ENCODE peak calls at places on chromosomes 12 and 14, in ten cellular contexts. D, Y, V, X, R, B, P, I, F and A are unnamed samples.

GRCh38 chr12:106188249-106188648 is 49.5 kb upstream of the NUAK1 start:
- DNase-seq in V (no peak), F (no peak), B (no peak), I (no peak), X (no peak), Y (no peak), P (no peak), D (peak; percentile 77), R (no peak), A (no peak)

GRCh38 chr12:54385251-54385914 is 850 bp upstream of the ZNF385A start:
- DNase-seq in X (no peak), I (no peak), F (no peak), Y (no peak), B (no peak), P (peak; percentile 56), V (no peak), D (no peak), R (no peak), A (no peak)

GRCh38 chr14:89330236-89331002 is 86.6 kb downstream of the FOXN3 start:
- DNase-seq in I (no peak), R (peak; percentile 36), B (no peak), D (no peak), F (no peak), P (no peak), V (no peak), Y (no peak), X (no peak), A (no peak)

GRCh38 chr12:57735952-57736742 is 2.4 kb downstream of the AGAP2 start:
- DNase-seq in F (no peak), P (peak; percentile 83), I (no peak), X (no peak), V (peak; percentile 53), D (no peak), R (no peak), B (no peak), Y (peak; percentile 61), A (no peak)

GRCh38 chr12:57128519-57129247 is 400 bp downstream of the LRP1 start:
- DNase-seq in D (no peak), X (no peak), P (peak; percentile 51), R (no peak), F (no peak), B (no peak), V (no peak), I (no peak), Y (no peak), A (peak; percentile 39)

GRCh38 chr14:50351016-50351415 is 38.9 kb downstream of the DMAC2L start:
- DNase-seq in F (no peak), V (no peak), D (no peak), X (no peak), R (no peak), B (no peak), I (no peak), P (no peak), Y (no peak), A (no peak)

GRCh38 chr14:103561381-103562134 is 899 bp downstream of the BAG5 start:
- DNase-seq in B (no peak), X (peak; percentile 16), Y (peak; percentile 70), D (no peak), P (peak; percentile 72), R (peak; percentile 45), I (peak; percentile 31), F (no peak), V (no peak), A (peak; percentile 30)

GRCh38 chr12:94722664-94723063 is 72.3 kb upstream of the TMCC3 start:
- DNase-seq in F (no peak), I (no peak), B (no peak), R (no peak), P (no peak), X (no peak), V (no peak), D (no peak), Y (no peak), A (no peak)

DNA sequence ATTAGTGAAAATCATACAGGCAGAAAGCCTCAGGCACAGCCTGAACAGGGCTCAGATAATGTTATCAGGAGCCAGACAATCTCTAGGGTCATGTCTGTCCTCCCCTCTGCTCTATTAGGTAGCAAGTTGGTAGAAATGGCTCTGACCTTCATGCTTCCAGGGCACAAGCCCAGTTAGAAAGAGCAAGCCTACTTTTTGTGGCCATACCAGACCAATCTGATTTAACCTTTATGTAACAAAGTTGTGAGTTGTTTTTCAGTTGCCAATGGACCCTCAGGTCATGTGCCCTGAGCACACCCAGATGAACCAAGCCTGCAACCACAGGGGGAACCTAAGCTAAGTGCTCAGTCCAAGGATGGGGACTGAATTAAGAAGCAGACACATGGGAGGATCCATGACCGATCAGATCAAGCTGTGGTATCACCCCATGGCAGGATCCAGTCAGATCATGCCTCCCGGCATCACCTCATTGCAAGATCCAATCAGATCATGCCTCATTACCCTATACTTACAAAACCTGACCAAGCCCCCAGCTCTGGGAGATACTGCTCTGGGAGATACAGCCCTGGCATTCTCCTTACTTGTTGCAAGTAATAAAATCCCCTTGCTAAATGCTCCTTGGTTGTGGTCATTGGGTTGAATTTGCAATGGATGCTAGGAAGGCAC is 18.8 kb upstream of the HIGD1C start:
- DNase-seq in B (no peak), X (no peak), R (no peak), D (no peak), F (no peak), Y (no peak), P (peak; percentile 72), I (no peak), V (peak; percentile 61), A (no peak)
- H3K4me1 ChIP-seq in B (peaks cover 10% of the 10 kb centered on the region), X (peaks cover 11% of the 10 kb centered on the region), R (peaks cover 12% of the 10 kb centered on the region), D (peaks cover 4% of the 10 kb centered on the region), F (peaks cover 5% of the 10 kb centered on the region), Y (peaks cover 7% of the 10 kb centered on the region), P (no peaks in the 10 kb centered on the region), I (peaks cover 9% of the 10 kb centered on the region), V (peaks cover 52% of the 10 kb centered on the region), A (peaks cover 30% of the 10 kb centered on the region)

GRCh38 chr12:127150479-127150878 is 1116.5 kb upstream of the TMEM132C start:
- DNase-seq in X (no peak), D (no peak), P (no peak), V (no peak), R (no peak), I (no peak), Y (no peak), B (no peak), F (no peak), A (no peak)

GRCh38 chr12:127147724-127148123 is 1119.2 kb upstream of the TMEM132C start:
- DNase-seq in R (no peak), V (no peak), Y (no peak), P (peak; percentile 61), I (no peak), X (no peak), B (no peak), F (no peak), D (no peak), A (no peak)

GRCh38 chr12:127148318-127148717 is 1118.7 kb upstream of the TMEM132C start:
- DNase-seq in F (no peak), D (no peak), R (no peak), I (no peak), Y (no peak), B (no peak), P (no peak), X (no peak), V (no peak), A (no peak)

GRCh38 chr12:127150028-127150427 is 1116.9 kb upstream of the TMEM132C start:
- DNase-seq in P (no peak), R (no peak), V (no peak), I (no peak), D (no peak), X (no peak), F (no peak), Y (no peak), B (no peak), A (no peak)

DNA sequence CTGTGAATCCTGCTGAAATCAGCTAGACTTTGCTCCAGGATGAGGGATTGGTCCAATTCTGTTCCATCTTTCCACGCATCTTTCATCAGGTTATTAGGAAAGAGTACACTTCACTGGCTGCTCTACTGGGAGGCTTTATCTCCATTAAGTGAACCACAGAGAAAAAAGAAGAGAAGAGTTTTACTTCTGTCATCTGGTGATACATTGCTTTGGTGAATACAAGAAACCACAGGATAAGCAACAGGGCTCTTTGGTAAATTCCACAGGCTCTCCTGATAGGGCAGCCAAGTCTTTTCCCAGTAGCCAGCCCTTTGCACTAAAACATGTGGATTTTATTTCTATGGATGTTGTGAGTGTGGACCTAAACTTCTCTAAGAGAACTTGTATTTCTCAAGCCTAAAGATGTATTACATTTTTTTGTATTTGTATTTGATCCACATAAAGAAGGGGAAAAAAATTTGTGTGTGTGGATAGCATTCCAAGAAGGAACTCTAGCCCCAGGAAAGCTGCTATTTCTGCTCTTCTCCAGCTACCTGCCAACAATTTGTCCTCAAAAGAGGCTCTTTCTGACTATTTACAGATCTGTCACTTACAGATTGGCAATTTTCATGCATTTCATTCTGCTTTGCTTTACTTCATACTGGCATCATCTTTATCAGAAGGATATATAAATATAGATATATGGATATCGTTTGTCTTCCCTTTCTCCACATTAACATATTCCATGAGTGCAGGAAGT is 1117.6 kb upstream of the TMEM132C start:
- DNase-seq in P (no peak), D (no peak), F (no peak), V (no peak), R (no peak), B (no peak), X (no peak), Y (no peak), I (no peak), A (no peak)
- H3K4me3 ChIP-seq in P (no peak overlapping the region), D (no peak overlapping the region), F (no peak overlapping the region), V (no peak overlapping the region), R (no peak overlapping the region), B (no peak overlapping the region), X (no peak overlapping the region), Y (no peak overlapping the region), I (no peak overlapping the region), A (no peak overlapping the region)

GRCh38 chr14:77098470-77099353 is 654 bp downstream of the CIPC start:
- DNase-seq in I (peak; percentile 48), Y (peak; percentile 72), X (no peak), B (peak; percentile 29), F (peak; percentile 29), D (no peak), P (no peak), R (peak; percentile 35), V (peak; percentile 87), A (no peak)

GRCh38 chr14:77099425-77100167 is 1.5 kb downstream of the CIPC start:
- DNase-seq in F (no peak), B (no peak), X (no peak), D (no peak), R (no peak), V (no peak), P (peak; percentile 50), I (peak; percentile 81), Y (no peak), A (peak; percentile 93)

GRCh38 chr14:77097006-77097688 is 911 bp upstream of the CIPC start:
- DNase-seq in P (peak; percentile 40), R (no peak), D (no peak), I (peak; percentile 73), X (peak; percentile 21), F (no peak), B (no peak), Y (no peak), V (no peak), A (no peak)

GRCh38 chr14:77100961-77101360 is 2.9 kb downstream of the CIPC start:
- DNase-seq in V (no peak), P (no peak), X (no peak), Y (no peak), I (no peak), F (no peak), B (no peak), D (no peak), R (no peak), A (no peak)

DNA sequence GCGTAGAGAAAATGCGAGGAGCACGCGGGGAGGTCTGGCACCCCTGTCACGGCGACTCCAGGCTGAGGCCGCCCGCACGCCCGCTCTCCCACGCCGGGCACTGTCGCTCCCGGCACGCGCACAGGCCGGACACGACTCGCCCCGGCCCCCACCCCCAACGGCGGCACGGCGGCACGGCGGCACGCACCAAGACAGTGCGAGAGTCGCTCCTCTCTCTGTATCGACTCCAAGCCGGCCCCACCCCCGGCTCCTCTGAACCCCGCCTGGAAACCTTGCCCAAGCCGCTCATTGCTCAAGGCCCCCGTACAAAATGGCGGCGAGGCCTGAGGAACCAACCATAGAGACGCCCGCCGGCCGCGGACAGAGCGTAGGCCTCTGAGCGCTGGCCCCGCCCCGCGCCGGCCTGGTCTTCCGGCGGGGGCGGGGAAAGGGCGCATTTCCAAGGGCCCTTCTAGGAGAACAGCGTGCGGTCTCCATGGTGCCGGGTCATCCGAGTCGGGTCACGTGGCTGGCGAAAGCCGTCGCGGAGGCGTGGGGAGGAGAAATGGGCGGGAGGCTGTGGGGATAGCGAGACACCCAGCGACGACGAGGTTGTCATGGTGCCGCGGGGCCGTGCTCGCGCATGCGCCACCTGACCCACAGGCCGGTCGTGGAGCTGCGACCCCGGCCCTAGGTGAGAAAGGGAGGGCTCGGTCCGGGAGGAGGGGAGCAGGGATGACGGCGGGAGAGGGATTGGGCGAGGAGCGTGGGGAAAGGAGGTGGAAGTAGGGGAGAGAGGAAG is at the start of gene CIPC:
- DNase-seq in F (peak; percentile 99), V (peak; percentile 100), D (peak; percentile 100), Y (peak; percentile 100), I (peak; percentile 99), X (peak; percentile 95), P (peak; percentile 100), R (peak; percentile 100), B (peak; percentile 97), A (peak; percentile 100)
- H3K4me1 ChIP-seq in F (peaks cover 6% of the 10 kb centered on the region), V (peaks cover 7% of the 10 kb centered on the region), D (peaks cover 13% of the 10 kb centered on the region), Y (peaks cover 30% of the 10 kb centered on the region), I (no peaks in the 10 kb centered on the region), X (peaks cover 1% of the 10 kb centered on the region), P (peaks cover 9% of the 10 kb centered on the region), R (peaks cover 8% of the 10 kb centered on the region), B (peaks cover 20% of the 10 kb centered on the region), A (peaks cover 26% of the 10 kb centered on the region)

GRCh38 chr14:21917699-21918436 is 244.2 kb upstream of the OR4E1 start:
- DNase-seq in P (peak; percentile 51), I (peak; percentile 50), R (no peak), X (peak; percentile 62), Y (no peak), D (peak; percentile 33), F (no peak), B (peak; percentile 43), V (no peak), A (peak; percentile 52)
- H3K4me3 ChIP-seq in P (no peak overlapping the region), I (no peak overlapping the region), R (no peak overlapping the region), X (peak overlapping the region; percentile 33), Y (no peak overlapping the region), D (no peak overlapping the region), F (peak overlapping the region; percentile 9), B (no peak overlapping the region), V (no peak overlapping the region), A (no peak overlapping the region)